ENCODE peak calls at places on chromosome 5, in four cellular contexts. T, A, Y and V are unnamed samples.

GRCh38 chr5:14809369-14810144 is 62.0 kb downstream of the ANKH start:
- DNase-seq in Y (no peak), T (peak), A (peak), V (peak)

GRCh38 chr5:181166812-181167733 is 19.7 kb downstream of the OR2V2 start:
- DNase-seq in A (no peak), Y (no peak), T (no peak), V (no peak)

GRCh38 chr5:37514946-37515345 is 135.8 kb downstream of the WDR70 start:
- DNase-seq in A (no peak), T (no peak), Y (no peak), V (no peak)

GRCh38 chr5:8842906-8843590 is 702.8 kb downstream of the SEMA5A start:
- DNase-seq in T (no peak), Y (no peak), A (no peak), V (no peak)

GRCh38 chr5:119340597-119341218 is 15.1 kb upstream of the TNFAIP8 start:
- DNase-seq in Y (no peak), T (no peak), A (no peak), V (no peak)

GRCh38 chr5:176886336-176887251 is 12.6 kb downstream of the HK3 start:
- DNase-seq in Y (no peak), T (no peak), A (no peak), V (no peak)

GRCh38 chr5:146962801-146963355 is 84.3 kb upstream of the PPP2R2B start:
- DNase-seq in Y (no peak), A (peak), T (no peak), V (no peak)

GRCh38 chr5:77379558-77380061 is 112.5 kb downstream of the WDR41 start:
- DNase-seq in Y (no peak), T (no peak), A (no peak), V (no peak)

GRCh38 chr5:1487079-1487764 is 36.5 kb downstream of the LPCAT1 start:
- DNase-seq in T (no peak), Y (no peak), A (no peak), V (no peak)

GRCh38 chr5:76547242-76547890 is 75.8 kb downstream of the F2RL2 start:
- DNase-seq in A (no peak), Y (no peak), T (no peak), V (no peak)

GRCh38 chr5:5787366-5787765 is 364.9 kb downstream of the ICE1 start:
- DNase-seq in Y (no peak), A (no peak), T (no peak), V (no peak)

GRCh38 chr5:157918811-157919742 is 60.1 kb upstream of the CLINT1 start:
- DNase-seq in T (no peak), Y (no peak), A (peak), V (no peak)

GRCh38 chr5:73117088-73117755 is 3.2 kb upstream of the TMEM171 start:
- DNase-seq in Y (no peak), T (no peak), A (no peak), V (no peak)

GRCh38 chr5:73118331-73119011 is 1.9 kb upstream of the TMEM171 start:
- DNase-seq in T (peak), A (no peak), Y (no peak), V (no peak)

GRCh38 chr5:73114029-73114688 is 6.2 kb upstream of the TMEM171 start:
- DNase-seq in A (no peak), Y (no peak), T (no peak), V (no peak)

GRCh38 chr5:73115399-73116051 is 4.8 kb upstream of the TMEM171 start:
- DNase-seq in T (no peak), A (peak), Y (no peak), V (no peak)

GRCh38 chr5:73116506-73116905 is 3.9 kb upstream of the TMEM171 start:
- DNase-seq in Y (peak), T (no peak), A (no peak), V (no peak)
- TF ChIP-seq RNF2 in Y (no peak), T (no peak), A (no peak), V (no peak)

GRCh38 chr5:94283093-94283492 is 335.3 kb downstream of the KIAA0825 start:
- DNase-seq in A (no peak), T (no peak), Y (no peak), V (no peak)

GRCh38 chr5:94285984-94286383 is 332.4 kb downstream of the KIAA0825 start:
- DNase-seq in T (no peak), A (no peak), Y (no peak), V (no peak)

DNA sequence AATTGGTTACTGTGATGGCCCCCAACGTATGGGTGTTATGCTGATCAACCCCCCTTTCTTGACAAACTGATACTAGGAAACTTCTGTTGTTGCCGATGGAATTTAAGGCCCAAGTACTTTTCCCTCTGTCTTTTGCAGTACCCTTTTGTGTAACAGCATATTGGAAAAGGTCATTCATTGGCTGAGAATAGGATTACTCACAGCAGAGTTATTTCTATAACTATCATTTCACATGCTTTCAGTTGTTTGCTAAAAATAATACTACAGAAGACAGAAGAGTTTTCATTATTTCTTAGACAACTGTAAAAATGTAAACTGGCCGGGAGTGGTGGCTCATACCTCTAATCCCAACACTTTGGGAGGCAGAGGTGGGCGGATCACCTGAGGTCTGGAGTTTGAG is 329.5 kb downstream of the KIAA0825 start:
- DNase-seq in Y (no peak), T (no peak), A (no peak), V (no peak)
- TF ChIP-seq RNF2 in Y (no peak), T (no peak), A (no peak), V (no peak)

GRCh38 chr5:172172912-172173591 is 15.0 kb downstream of the STK10 start:
- DNase-seq in Y (no peak), T (no peak), A (no peak), V (no peak)

GRCh38 chr5:172177232-172177631 is 10.8 kb downstream of the STK10 start:
- DNase-seq in T (no peak), A (no peak), Y (no peak), V (no peak)

GRCh38 chr5:172173771-172174170 is 14.3 kb downstream of the STK10 start:
- DNase-seq in T (no peak), Y (no peak), A (no peak), V (no peak)

GRCh38 chr5:172178301-172179031 is 9.6 kb downstream of the STK10 start:
- DNase-seq in T (no peak), A (no peak), Y (no peak), V (peak)

GRCh38 chr5:172175263-172175719 is 12.7 kb downstream of the STK10 start:
- DNase-seq in Y (no peak), T (peak), A (no peak), V (no peak)
- TF ChIP-seq RNF2 in Y (no peak), T (no peak), A (no peak), V (no peak)

GRCh38 chr5:73851782-73852181 is 225.8 kb downstream of the ARHGEF28 start:
- DNase-seq in T (no peak), A (no peak), Y (no peak), V (no peak)

GRCh38 chr5:73856972-73857371 is 231.0 kb downstream of the ARHGEF28 start:
- DNase-seq in Y (no peak), T (no peak), A (no peak), V (no peak)

GRCh38 chr5:73858054-73858453 is 232.1 kb downstream of the ARHGEF28 start:
- DNase-seq in A (no peak), T (peak), Y (no peak), V (no peak)

GRCh38 chr5:73857446-73857845 is 231.4 kb downstream of the ARHGEF28 start:
- DNase-seq in T (no peak), Y (no peak), A (no peak), V (no peak)

DNA sequence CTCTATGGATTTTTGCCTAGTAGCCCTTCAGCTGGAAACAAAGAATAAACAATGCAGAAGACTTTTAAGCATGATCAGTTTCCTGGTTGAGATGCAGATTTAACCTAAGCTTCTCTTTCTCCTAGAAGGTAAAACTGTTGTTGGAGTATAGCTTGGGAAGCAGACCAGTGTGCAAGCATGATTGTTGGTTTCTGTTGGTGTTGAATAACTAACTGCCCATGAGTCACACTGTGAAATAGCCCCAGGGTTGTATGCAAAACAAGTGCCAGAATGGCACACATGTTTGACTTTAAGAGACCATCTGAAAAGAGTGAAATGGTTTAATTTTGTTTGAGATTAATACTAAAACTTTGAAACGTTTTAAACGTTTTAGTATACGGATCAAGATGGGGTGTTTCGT is 227.1 kb downstream of the ARHGEF28 start:
- DNase-seq in Y (no peak), A (peak), T (no peak), V (no peak)
- TF ChIP-seq RNF2 in Y (no peak), A (no peak), T (no peak), V (no peak)

DNA sequence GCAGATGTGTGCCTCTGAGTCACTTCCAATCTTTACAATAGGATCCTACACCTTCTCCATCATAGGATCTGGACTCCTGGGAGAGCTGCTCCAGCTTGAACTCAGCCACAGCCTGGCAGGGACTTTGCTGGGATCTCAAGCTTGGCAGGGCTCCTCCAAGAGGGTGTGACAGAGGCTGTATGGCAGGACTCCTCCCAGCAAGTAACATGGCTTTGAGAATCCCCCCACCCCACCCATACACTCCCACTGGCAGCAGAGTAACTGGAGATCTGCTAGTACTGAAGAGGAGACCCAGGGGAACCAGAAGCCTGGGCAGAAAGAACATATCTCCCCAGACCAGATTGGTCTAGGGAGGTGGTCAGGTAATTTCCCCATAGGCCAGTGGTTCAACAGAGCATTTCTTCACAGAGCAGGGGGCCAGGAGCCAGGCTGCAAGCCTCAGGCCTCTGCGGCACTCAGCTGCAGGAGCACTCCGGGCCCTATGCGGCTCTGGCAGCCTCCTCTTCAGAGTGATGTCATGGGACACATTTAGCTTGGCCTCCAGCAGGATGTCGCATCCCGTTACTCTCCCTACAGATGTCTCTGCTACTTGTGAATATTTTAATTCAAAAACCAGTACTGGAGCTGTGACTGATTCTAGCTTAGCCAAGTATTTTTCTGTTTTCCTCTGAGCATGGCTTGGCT is 1.7 kb upstream of the ACSL6 start:
- DNase-seq in T (no peak), Y (peak), A (no peak), V (no peak)
- TF ChIP-seq RNF2 in T (no peak), Y (no peak), A (no peak), V (no peak)

GRCh38 chr5:68557162-68557936 is 341.8 kb downstream of the PIK3R1 start:
- DNase-seq in Y (no peak), A (no peak), T (no peak), V (no peak)

GRCh38 chr5:68550031-68550430 is 334.5 kb downstream of the PIK3R1 start:
- DNase-seq in A (no peak), Y (no peak), T (no peak), V (no peak)

GRCh38 chr5:68555891-68556689 is 340.5 kb downstream of the PIK3R1 start:
- DNase-seq in T (no peak), A (no peak), Y (no peak), V (no peak)

GRCh38 chr5:68548959-68549676 is 333.6 kb downstream of the PIK3R1 start:
- DNase-seq in T (peak), Y (no peak), A (peak), V (no peak)

GRCh38 chr5:68554566-68555279 is 339.2 kb downstream of the PIK3R1 start:
- DNase-seq in Y (no peak), A (peak), T (no peak), V (peak)
- TF ChIP-seq RNF2 in Y (no peak), A (no peak), T (no peak), V (no peak)

DNA sequence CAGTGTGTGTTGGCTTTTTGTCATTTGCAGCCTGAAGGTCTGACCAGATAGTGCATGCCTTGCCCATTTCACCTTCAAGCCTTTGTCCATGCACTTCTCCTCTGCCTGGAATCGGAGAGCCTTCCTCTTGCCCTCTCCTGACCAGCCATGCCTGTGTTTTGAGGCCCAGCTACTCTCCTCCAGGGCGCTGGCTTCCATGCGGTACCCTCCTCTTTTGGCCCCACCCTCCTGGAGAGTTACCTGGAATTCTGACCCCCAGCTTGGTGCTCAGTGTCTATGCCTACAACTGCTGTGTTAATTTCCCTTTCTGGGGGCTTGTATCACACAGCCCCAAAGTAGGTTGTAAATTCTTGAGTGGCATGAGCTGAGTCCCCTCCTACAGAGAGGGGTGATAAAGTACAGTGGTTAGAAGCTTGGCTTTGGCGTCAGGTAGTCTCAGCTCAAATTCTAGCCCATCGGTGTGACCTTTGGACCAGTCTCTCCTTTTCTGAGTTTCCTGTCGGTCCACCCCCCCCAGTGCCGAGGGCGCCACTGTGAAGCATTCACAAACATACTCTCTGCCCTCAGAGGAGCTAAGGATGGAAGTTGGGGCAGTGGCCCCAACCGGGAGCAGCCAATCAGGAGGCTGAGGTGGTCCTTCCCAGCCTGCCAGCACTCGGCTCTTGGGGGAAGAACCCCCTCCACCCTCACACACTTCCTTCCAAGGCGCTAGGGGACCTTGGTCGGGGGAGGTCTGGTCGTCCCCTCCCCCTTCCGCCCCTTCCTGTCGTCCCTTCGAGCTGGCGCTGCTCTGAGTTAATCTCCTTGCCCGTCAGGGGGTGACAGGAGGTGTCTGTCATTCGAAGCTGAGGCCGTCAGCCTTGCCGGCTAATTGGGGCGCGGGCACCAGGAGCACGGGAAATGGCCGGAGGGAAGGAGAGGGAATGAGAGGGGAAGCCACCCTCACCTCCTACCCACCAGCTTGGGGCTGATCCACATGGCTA is 52.9 kb downstream of the CXXC5 start:
- DNase-seq in Y (peak), T (peak), A (no peak), V (no peak)
- TF ChIP-seq RNF2 in Y (no peak), T (peak), A (no peak), V (no peak)

GRCh38 chr5:56229106-56229505 is 4.0 kb downstream of the ANKRD55 start:
- DNase-seq in A (no peak), Y (no peak), T (no peak), V (no peak)

GRCh38 chr5:56232538-56232937 is 592 bp downstream of the ANKRD55 start:
- DNase-seq in Y (no peak), T (no peak), A (no peak), V (no peak)

DNA sequence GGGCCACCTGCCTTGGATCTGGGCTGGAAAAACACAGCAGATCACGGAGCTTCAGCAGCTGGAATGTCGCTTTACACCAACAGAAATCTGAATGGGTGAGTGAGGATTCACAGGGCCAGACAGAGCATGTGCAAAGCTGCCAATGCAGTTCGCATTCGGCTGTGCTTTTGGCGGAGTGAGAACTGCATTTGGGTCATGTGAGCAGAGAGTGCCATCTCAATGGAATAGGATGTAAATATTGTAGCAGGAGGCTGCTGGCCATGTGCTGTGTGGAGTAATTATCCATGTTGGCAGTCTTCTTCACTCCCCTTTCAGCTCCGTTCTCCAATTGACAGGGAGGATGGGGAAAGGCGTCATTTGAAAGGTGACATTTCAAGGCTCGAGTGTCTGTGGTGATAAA is at the start of gene ANKRD55:
- DNase-seq in T (no peak), Y (no peak), A (no peak), V (no peak)
- TF ChIP-seq RNF2 in T (no peak), Y (no peak), A (no peak), V (no peak)

GRCh38 chr5:40606077-40606765 is 73.5 kb upstream of the PTGER4 start:
- DNase-seq in T (no peak), A (no peak), Y (no peak), V (no peak)
- TF ChIP-seq RNF2 in T (no peak), A (no peak), Y (no peak), V (no peak)